ENCODE peak calls at places on chromosomes 7 and 10, in nine cellular contexts. I, M, B, X, N, S, K, L and W are unnamed samples.

GRCh38 chr7:124351950-124352349 is 319.1 kb upstream of the TMEM229A start:
- DNase-seq in I (no peak), M (no peak), B (no peak), X (peak), N (no peak), S (no peak), K (no peak), L (no peak), W (no peak)

GRCh38 chr7:116200963-116201362 is 9.4 kb upstream of the TES start:
- DNase-seq in I (no peak), M (no peak), B (no peak), X (no peak), N (no peak), S (no peak), K (no peak), L (no peak), W (no peak)

GRCh38 chr10:123640016-123640535 is 26.1 kb upstream of the GPR26 start:
- DNase-seq in I (peak), M (no peak), B (no peak), X (no peak), N (no peak), S (no peak), K (no peak), L (no peak), W (no peak)

GRCh38 chr10:13528138-13528874 is 508 bp downstream of the BEND7 start:
- DNase-seq in I (peak), M (no peak), B (no peak), X (no peak), N (peak), S (no peak), K (no peak), L (no peak), W (no peak)

GRCh38 chr10:91412688-91413087 is 2.5 kb downstream of the HECTD2 start:
- DNase-seq in I (peak), M (no peak), B (no peak), X (no peak), N (no peak), S (no peak), K (no peak), L (no peak), W (no peak)

GRCh38 chr10:593421-593820 is 96.0 kb downstream of the DIP2C start:
- DNase-seq in I (no peak), M (no peak), B (no peak), X (no peak), N (no peak), S (no peak), K (no peak), L (no peak), W (no peak)

GRCh38 chr10:71569775-71570588 is 149.6 kb downstream of the C10orf105 start:
- DNase-seq in I (peak), M (peak), B (peak), X (peak), N (peak), S (peak), K (peak), L (peak), W (peak)

GRCh38 chr7:29239638-29240037 is 45.1 kb downstream of the CHN2 start:
- DNase-seq in I (peak), M (peak), B (no peak), X (no peak), N (no peak), S (no peak), K (peak), L (no peak), W (no peak)

GRCh38 chr7:79284226-79284625 is 169.2 kb downstream of the MAGI2 start:
- DNase-seq in I (no peak), M (no peak), B (no peak), X (no peak), N (no peak), S (no peak), K (no peak), L (no peak), W (no peak)

GRCh38 chr7:30436518-30436917 is 42.1 kb downstream of the NOD1 start:
- DNase-seq in I (no peak), M (no peak), B (no peak), X (no peak), N (no peak), S (no peak), K (no peak), L (no peak), W (no peak)

GRCh38 chr7:46229409-46229808 is 308.3 kb upstream of the IGFBP3 start:
- DNase-seq in I (peak), M (no peak), B (no peak), X (no peak), N (no peak), S (no peak), K (no peak), L (no peak), W (no peak)

GRCh38 chr10:131081786-131082185 is 229.7 kb downstream of the TCERG1L start:
- DNase-seq in I (no peak), M (no peak), B (no peak), X (no peak), N (no peak), S (no peak), K (no peak), L (no peak), W (no peak)

GRCh38 chr10:35211390-35211789 is 84.7 kb downstream of the CREM start:
- DNase-seq in I (no peak), M (no peak), B (no peak), X (no peak), N (no peak), S (no peak), K (no peak), L (no peak), W (no peak)